ENCODE peak calls at places on chromosomes 12 and 14, in five cellular contexts. P is SK-N-SH, H is HepG2, W is GM12878, E is K562. F is an unnamed sample.

GRCh38 chr12:125528300-125528699 is 463.1 kb downstream of the AACS start:
- DNase-seq in P (no peak), H (no peak), W (no peak), E (no peak), F (no peak)

GRCh38 chr14:96816281-96816680 is 19.1 kb downstream of the VRK1 start:
- DNase-seq in P (no peak), H (no peak), W (no peak), E (no peak), F (no peak)

GRCh38 chr12:43309845-43310405 is 242.1 kb downstream of the ADAMTS20 start:
- DNase-seq in P (no peak), H (no peak), W (no peak), E (no peak), F (peak)

GRCh38 chr14:77066555-77067172 is 31.4 kb upstream of the CIPC start:
- DNase-seq in P (no peak), H (no peak), W (no peak), E (no peak), F (no peak)

GRCh38 chr14:96592591-96593388 is 90.6 kb downstream of the PAPOLA start:
- DNase-seq in P (peak), H (peak), W (no peak), E (peak), F (peak)

GRCh38 chr12:80325167-80325959 is 118.7 kb upstream of the PTPRQ start:
- DNase-seq in P (no peak), H (no peak), W (no peak), E (no peak), F (no peak)

GRCh38 chr14:35532783-35533356 is 1.1 kb upstream of the INSM2 start:
- DNase-seq in P (no peak), H (no peak), W (no peak), E (no peak), F (no peak)

GRCh38 chr14:64726585-64726890 is 22.3 kb downstream of the PLEKHG3 start:
- DNase-seq in P (no peak), H (no peak), W (no peak), E (no peak), F (peak)

GRCh38 chr12:51183349-51183748 is 10.4 kb upstream of the TFCP2 start:
- DNase-seq in P (no peak), H (no peak), W (no peak), E (no peak), F (no peak)

GRCh38 chr14:103496776-103497175 is 25.9 kb downstream of the CKB start:
- DNase-seq in P (no peak), H (no peak), W (no peak), E (no peak), F (peak)

GRCh38 chr12:110338754-110339153 is 57.7 kb downstream of the ATP2A2 start:
- DNase-seq in P (peak), H (no peak), W (no peak), E (peak), F (no peak)

GRCh38 chr12:45991289-45992249 is 1.2 kb upstream of the SCAF11 start:
- DNase-seq in P (peak), H (peak), W (no peak), E (peak), F (peak)

GRCh38 chr14:94601961-94602391 is 10.2 kb upstream of the SERPINA3 start:
- DNase-seq in P (no peak), H (peak), W (no peak), E (peak), F (peak)

GRCh38 chr12:123891516-123892179 is 81.0 kb downstream of the CCDC92 start:
- DNase-seq in P (no peak), H (no peak), W (no peak), E (no peak), F (no peak)

GRCh38 chr14:65387171-65387570 is 25.4 kb upstream of the FUT8 start:
- DNase-seq in P (no peak), H (no peak), W (no peak), E (no peak), F (no peak)

GRCh38 chr14:71070169-71070568 is 162.9 kb downstream of the PCNX1 start:
- DNase-seq in P (no peak), H (no peak), W (no peak), E (no peak), F (peak)

GRCh38 chr12:122028165-122028591 is 6.5 kb downstream of the BCL7A start:
- DNase-seq in P (no peak), H (no peak), W (no peak), E (no peak), F (no peak)

GRCh38 chr14:58638231-58639205 is 756 bp downstream of the DACT1 start:
- DNase-seq in P (peak), H (no peak), W (no peak), E (no peak), F (peak)

GRCh38 chr14:33714527-33715222 is 236.2 kb downstream of the EGLN3 start:
- DNase-seq in P (peak), H (no peak), W (no peak), E (no peak), F (no peak)
- TF ChIP-seq MXI1 in P (no peak), H (no peak), W (no peak), E (no peak), F (no peak)

GRCh38 chr14:55329999-55330710 is 58.9 kb downstream of the FBXO34 start:
- DNase-seq in P (no peak), H (no peak), W (no peak), E (no peak), F (peak)
- TF ChIP-seq MXI1 in P (no peak), H (no peak), W (no peak), E (no peak), F (no peak)

DNA sequence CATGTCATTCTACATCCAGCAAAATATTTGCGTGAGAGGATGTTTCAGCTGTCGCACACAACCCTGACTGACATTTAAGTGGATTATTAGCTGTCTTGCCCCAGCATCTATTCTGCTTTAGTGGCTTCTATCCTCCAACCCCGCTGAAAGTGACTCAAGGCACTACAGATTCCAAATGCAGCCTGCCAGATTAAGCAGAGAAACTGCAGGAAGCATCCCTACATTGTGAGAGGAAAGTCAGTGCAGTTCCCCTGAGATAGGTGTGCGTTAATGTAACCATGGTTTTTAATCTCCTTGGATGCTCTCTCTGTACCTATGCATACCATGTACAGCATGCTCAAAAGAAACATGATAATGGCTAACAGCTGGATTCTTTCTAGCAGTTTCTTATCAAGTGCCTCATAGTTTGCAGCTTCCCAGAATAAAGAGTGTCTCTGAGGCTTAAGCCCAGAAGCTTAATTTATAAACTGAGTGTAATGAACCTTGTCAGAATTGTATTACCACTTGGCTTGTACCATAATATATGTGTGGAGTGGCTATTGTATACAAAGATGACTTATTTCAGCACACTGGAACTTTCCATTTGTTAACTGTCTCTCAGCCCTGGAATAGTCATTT is 17.0 kb upstream of the MDM1 start:
- DNase-seq in P (no peak), H (no peak), W (no peak), E (no peak), F (peak)
- TF ChIP-seq MXI1 in P (no peak), H (no peak), W (no peak), E (no peak), F (no peak)

DNA sequence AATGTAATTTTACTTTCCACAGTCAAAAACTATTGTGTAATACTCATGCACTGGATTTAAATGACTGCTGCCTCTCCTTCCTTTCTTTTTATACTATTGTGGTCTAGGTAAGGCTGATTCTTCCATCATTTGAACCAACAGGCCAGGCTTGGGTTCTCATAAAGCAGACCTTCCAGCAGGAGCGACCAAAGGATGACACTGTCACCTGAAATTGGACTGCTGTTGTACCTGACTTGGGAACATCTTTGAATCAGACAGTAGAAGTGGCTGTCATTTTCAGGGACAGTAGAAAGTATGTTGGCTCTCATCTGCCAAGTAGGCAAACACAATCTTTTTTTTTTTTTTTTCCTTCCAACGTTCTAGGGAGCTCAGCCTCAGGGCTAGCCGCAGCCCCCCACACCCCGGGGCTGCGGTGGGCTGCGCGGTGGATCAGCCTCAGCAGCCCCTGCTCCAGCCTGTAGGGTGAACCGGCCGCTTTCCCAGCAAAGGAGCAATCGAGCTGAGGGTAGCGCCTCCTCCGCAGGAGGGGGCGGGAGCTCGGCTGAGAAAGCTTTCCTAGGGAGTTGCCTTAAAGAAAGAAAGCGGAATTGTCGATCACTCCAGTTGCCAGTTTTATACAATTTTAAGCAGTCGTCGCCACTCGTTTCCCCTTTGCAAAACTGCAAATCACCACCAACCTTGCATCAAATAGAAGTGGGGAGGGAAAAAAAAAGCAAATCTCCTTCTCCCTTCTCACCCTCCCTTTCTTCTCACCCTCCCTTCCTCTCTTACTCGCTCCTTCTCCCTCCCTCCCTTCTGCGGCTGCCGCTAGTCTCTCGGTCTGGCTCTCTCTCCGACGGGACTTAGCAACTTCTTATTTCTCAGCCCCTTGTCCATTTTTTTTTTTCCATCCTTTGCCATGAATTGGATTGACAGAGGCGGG is at the start of gene PDE3A:
- DNase-seq in P (peak), H (no peak), W (no peak), E (no peak), F (peak)
- TF ChIP-seq MXI1 in P (peak), H (no peak), W (no peak), E (no peak), F (no peak)

GRCh38 chr12:89756638-89757321 is 48.1 kb upstream of the ATP2B1 start:
- DNase-seq in P (no peak), H (peak), W (peak), E (peak), F (peak)
- TF ChIP-seq MXI1 in P (no peak), H (no peak), W (no peak), E (no peak), F (no peak)

GRCh38 chr12:55743131-55743921 is 404 bp downstream of the GDF11 start:
- DNase-seq in P (peak), H (no peak), W (no peak), E (peak), F (peak)
- TF ChIP-seq MXI1 in P (no peak), H (no peak), W (no peak), E (no peak), F (peak)